ENCODE peak calls at places on chromosome 17, in seven cellular contexts. M is heart right ventricle; Q is SJSA1; W is RKO; I is effector CD4-positive, alpha-beta T cell; R is stimulated activated CD4-positive, alpha-beta T cell treated with anti-CD3 and anti-CD28 coated beads, Interleukin-4, amount 100 ng/mL, for 24 hours; P is CD4-positive, alpha-beta T cell. H is an unnamed sample.

GRCh38 chr17:32492648-32493289 is 6.0 kb downstream of the CDK5R1 start:
- DNase-seq in M (no peak), Q (no peak), W (no peak), I (no peak), R (no peak), P (no peak), H (no peak)

GRCh38 chr17:37358098-37358829 is 17.5 kb upstream of the C17orf78 start:
- DNase-seq in M (peak; percentile 23), Q (peak; percentile 51), W (peak; percentile 79), I (no peak), R (peak; percentile 45), P (peak; percentile 6), H (peak; percentile 13)

GRCh38 chr17:4463818-4464501 is 30.2 kb downstream of the SPNS3 start:
- DNase-seq in M (no peak), Q (no peak), W (no peak), I (no peak), R (no peak), P (no peak), H (no peak)

GRCh38 chr17:68908045-68908444 is 47.1 kb downstream of the ABCA8 start:
- DNase-seq in M (no peak), Q (no peak), W (no peak), I (no peak), R (no peak), P (no peak), H (no peak)

GRCh38 chr17:7440823-7441174 is 1.5 kb downstream of the FGF11 start:
- DNase-seq in M (peak; percentile 61), Q (no peak), W (peak; percentile 15), I (no peak), R (no peak), P (no peak), H (no peak)

GRCh38 chr17:63537991-63538692 is 12.1 kb upstream of the DCAF7 start:
- DNase-seq in M (no peak), Q (no peak), W (no peak), I (no peak), R (no peak), P (no peak), H (no peak)

GRCh38 chr17:40562841-40563370 is 2.4 kb downstream of the CCR7 start:
- DNase-seq in M (no peak), Q (peak; percentile 16), W (no peak), I (no peak), R (peak; percentile 7), P (no peak), H (no peak)

GRCh38 chr17:21017861-21018260 is 24.9 kb downstream of the USP22 start:
- DNase-seq in M (no peak), Q (no peak), W (no peak), I (no peak), R (no peak), P (no peak), H (no peak)

GRCh38 chr17:79495665-79496064 is 115.2 kb downstream of the RBFOX3 start:
- DNase-seq in M (no peak), Q (no peak), W (no peak), I (no peak), R (no peak), P (no peak), H (no peak)

GRCh38 chr17:45366691-45367090 is 49.9 kb upstream of the MAP3K14 start:
- DNase-seq in M (no peak), Q (no peak), W (no peak), I (no peak), R (no peak), P (no peak), H (no peak)

GRCh38 chr17:76562734-76563148 is 22.9 kb downstream of the PRCD start:
- DNase-seq in M (no peak), Q (peak; percentile 86), W (peak; percentile 84), I (no peak), R (no peak), P (no peak), H (no peak)

GRCh38 chr17:77281904-77282367 is 141.2 kb downstream of the SEC14L1 start:
- DNase-seq in M (no peak), Q (no peak), W (no peak), I (no peak), R (no peak), P (no peak), H (no peak)

GRCh38 chr17:29278692-29279091 is 15.3 kb downstream of the NUFIP2 start:
- DNase-seq in M (no peak), Q (no peak), W (no peak), I (no peak), R (no peak), P (no peak), H (no peak)

GRCh38 chr17:40827746-40828453 is 5.5 kb upstream of the KRT10 start:
- DNase-seq in M (no peak), Q (peak; percentile 47), W (no peak), I (no peak), R (no peak), P (no peak), H (no peak)

GRCh38 chr17:28911411-28912045 is 8.6 kb upstream of the DHRS13 start:
- DNase-seq in M (no peak), Q (no peak), W (no peak), I (no peak), R (no peak), P (no peak), H (no peak)

GRCh38 chr17:27544350-27545131 is 86.4 kb upstream of the LGALS9 start:
- DNase-seq in M (no peak), Q (no peak), W (no peak), I (no peak), R (peak; percentile 71), P (no peak), H (no peak)

GRCh38 chr17:33651631-33652030 is 358.5 kb upstream of the ASIC2 start:
- DNase-seq in M (no peak), Q (no peak), W (peak; percentile 11), I (no peak), R (no peak), P (no peak), H (no peak)

GRCh38 chr17:71995570-71995969 is 125.2 kb upstream of the SOX9 start:
- DNase-seq in M (no peak), Q (no peak), W (no peak), I (no peak), R (no peak), P (no peak), H (no peak)

GRCh38 chr17:7839199-7839889 is 5.3 kb downstream of the KDM6B start:
- DNase-seq in M (no peak), Q (no peak), W (no peak), I (no peak), R (no peak), P (no peak), H (no peak)

GRCh38 chr17:75364078-75364477 is 41.4 kb downstream of the GRB2 start:
- DNase-seq in M (no peak), Q (no peak), W (peak; percentile 29), I (no peak), R (no peak), P (no peak), H (peak; percentile 49)

GRCh38 chr17:9240659-9241370 is 219.5 kb downstream of the NTN1 start:
- DNase-seq in M (peak; percentile 74), Q (peak; percentile 88), W (no peak), I (no peak), R (no peak), P (no peak), H (no peak)

GRCh38 chr17:6657633-6658287 is 6.2 kb downstream of the C17orf100 start:
- DNase-seq in M (no peak), Q (no peak), W (no peak), I (no peak), R (no peak), P (no peak), H (no peak)

GRCh38 chr17:82396601-82397435 is 21.3 kb upstream of the HEXD start:
- DNase-seq in M (no peak), Q (no peak), W (peak; percentile 51), I (no peak), R (no peak), P (no peak), H (peak; percentile 17)

GRCh38 chr17:32899240-32900013 is 22.5 kb upstream of the MYO1D start:
- DNase-seq in M (no peak), Q (no peak), W (no peak), I (no peak), R (no peak), P (no peak), H (no peak)

GRCh38 chr17:31487648-31488263 is 96.3 kb downstream of the RAB11FIP4 start:
- DNase-seq in M (peak; percentile 81), Q (no peak), W (peak; percentile 61), I (peak; percentile 93), R (peak; percentile 92), P (peak; percentile 96), H (no peak)

GRCh38 chr17:17834974-17835373 is 1.8 kb downstream of the SREBF1 start:
- DNase-seq in M (no peak), Q (no peak), W (peak; percentile 69), I (no peak), R (no peak), P (no peak), H (no peak)

GRCh38 chr17:78935419-78936323 is 10.5 kb upstream of the TIMP2 start:
- DNase-seq in M (peak; percentile 57), Q (peak; percentile 99), W (peak; percentile 74), I (no peak), R (no peak), P (no peak), H (peak; percentile 90)

GRCh38 chr17:36183001-36183810 is 6.8 kb upstream of the TBC1D3B start:
- DNase-seq in M (peak; percentile 85), Q (peak; percentile 60), W (peak; percentile 86), I (no peak), R (peak; percentile 11), P (no peak), H (peak; percentile 80)

GRCh38 chr17:20205609-20206008 is 196.4 kb downstream of the SPECC1 start:
- DNase-seq in M (no peak), Q (no peak), W (no peak), I (no peak), R (no peak), P (no peak), H (no peak)

GRCh38 chr17:46832945-46833839 is 14.7 kb upstream of the WNT3 start:
- DNase-seq in M (no peak), Q (no peak), W (peak; percentile 57), I (no peak), R (no peak), P (no peak), H (peak; percentile 25)

GRCh38 chr17:38996660-38997337 is 29.6 kb upstream of the FBXO47 start:
- DNase-seq in M (no peak), Q (no peak), W (no peak), I (no peak), R (no peak), P (no peak), H (no peak)

GRCh38 chr17:14214271-14214670 is 22.4 kb downstream of the CDRT15 start:
- DNase-seq in M (no peak), Q (no peak), W (no peak), I (no peak), R (no peak), P (no peak), H (no peak)

GRCh38 chr17:45436625-45437460 is 4.2 kb upstream of the ARHGAP27 start:
- DNase-seq in M (no peak), Q (no peak), W (no peak), I (no peak), R (no peak), P (no peak), H (no peak)

GRCh38 chr17:72030067-72030899 is 90.5 kb upstream of the SOX9 start:
- DNase-seq in M (peak; percentile 15), Q (peak; percentile 70), W (no peak), I (no peak), R (peak; percentile 11), P (no peak), H (no peak)

GRCh38 chr17:44820631-44821196 is 9.4 kb downstream of the GJC1 start:
- DNase-seq in M (no peak), Q (peak; percentile 77), W (peak; percentile 94), I (no peak), R (no peak), P (no peak), H (peak; percentile 79)

GRCh38 chr17:79850571-79851460 is 11.6 kb upstream of the CBX4 start:
- DNase-seq in M (no peak), Q (peak; percentile 99), W (peak; percentile 86), I (no peak), R (peak; percentile 32), P (no peak), H (peak; percentile 26)